ENCODE peak calls at places on chromosomes 4 and X, in five cellular contexts. O is IMR-90, Y is stomach, E is thyroid gland, T is NB4. A is an unnamed sample.

GRCh38 chr4:117983541-117984451 is 50.5 kb upstream of the NDST3 start:
- DNase-seq in E (no peak), O (peak; percentile 0), Y (no peak), T (peak; percentile 89), A (no peak)

GRCh38 chrX:94454606-94455005 is 780.6 kb downstream of the FAM133A start:
- DNase-seq in E (no peak), O (no peak), T (no peak), Y (no peak), A (no peak)

GRCh38 chr4:16722386-16722785 is 176.1 kb downstream of the LDB2 start:
- DNase-seq in E (no peak), Y (no peak), T (no peak), O (no peak), A (no peak)

GRCh38 chrX:24081661-24082154 is 27.0 kb downstream of the EIF2S3 start:
- DNase-seq in E (peak; percentile 46), O (peak; percentile 63), Y (peak; percentile 64), T (peak; percentile 80), A (peak; percentile 2)

GRCh38 chrX:155886409-155886808 is 5.3 kb downstream of the VAMP7 start:
- DNase-seq in Y (no peak), T (peak; percentile 26), E (no peak), O (no peak), A (no peak)

GRCh38 chr4:15031993-15032660 is 29.8 kb downstream of the CPEB2 start:
- DNase-seq in T (no peak), E (no peak), Y (no peak), O (peak; percentile 55), A (no peak)

GRCh38 chr4:8618421-8618820 is 25.9 kb downstream of the CPZ start:
- DNase-seq in E (no peak), O (no peak), T (no peak), Y (no peak), A (no peak)

GRCh38 chr4:7023901-7024300 is 19.3 kb upstream of the TADA2B start:
- DNase-seq in Y (no peak), E (no peak), O (no peak), T (no peak), A (no peak)

GRCh38 chrX:49075347-49075746 is 1.5 kb upstream of the PRAF2 start:
- DNase-seq in T (peak; percentile 12), O (no peak), Y (no peak), E (no peak), A (no peak)

GRCh38 chrX:49073641-49074575 is at the start of gene PRAF2:
- DNase-seq in E (peak; percentile 93), T (peak; percentile 91), O (peak; percentile 89), Y (peak; percentile 93), A (peak; percentile 60)

GRCh38 chrX:49077941-49078340 is 1.7 kb downstream of the WDR45 start:
- DNase-seq in Y (no peak), O (no peak), T (no peak), E (no peak), A (no peak)

GRCh38 chrX:49082472-49082871 is 2.8 kb upstream of the WDR45 start:
- DNase-seq in O (no peak), T (peak; percentile 24), Y (no peak), E (no peak), A (no peak)

DNA sequence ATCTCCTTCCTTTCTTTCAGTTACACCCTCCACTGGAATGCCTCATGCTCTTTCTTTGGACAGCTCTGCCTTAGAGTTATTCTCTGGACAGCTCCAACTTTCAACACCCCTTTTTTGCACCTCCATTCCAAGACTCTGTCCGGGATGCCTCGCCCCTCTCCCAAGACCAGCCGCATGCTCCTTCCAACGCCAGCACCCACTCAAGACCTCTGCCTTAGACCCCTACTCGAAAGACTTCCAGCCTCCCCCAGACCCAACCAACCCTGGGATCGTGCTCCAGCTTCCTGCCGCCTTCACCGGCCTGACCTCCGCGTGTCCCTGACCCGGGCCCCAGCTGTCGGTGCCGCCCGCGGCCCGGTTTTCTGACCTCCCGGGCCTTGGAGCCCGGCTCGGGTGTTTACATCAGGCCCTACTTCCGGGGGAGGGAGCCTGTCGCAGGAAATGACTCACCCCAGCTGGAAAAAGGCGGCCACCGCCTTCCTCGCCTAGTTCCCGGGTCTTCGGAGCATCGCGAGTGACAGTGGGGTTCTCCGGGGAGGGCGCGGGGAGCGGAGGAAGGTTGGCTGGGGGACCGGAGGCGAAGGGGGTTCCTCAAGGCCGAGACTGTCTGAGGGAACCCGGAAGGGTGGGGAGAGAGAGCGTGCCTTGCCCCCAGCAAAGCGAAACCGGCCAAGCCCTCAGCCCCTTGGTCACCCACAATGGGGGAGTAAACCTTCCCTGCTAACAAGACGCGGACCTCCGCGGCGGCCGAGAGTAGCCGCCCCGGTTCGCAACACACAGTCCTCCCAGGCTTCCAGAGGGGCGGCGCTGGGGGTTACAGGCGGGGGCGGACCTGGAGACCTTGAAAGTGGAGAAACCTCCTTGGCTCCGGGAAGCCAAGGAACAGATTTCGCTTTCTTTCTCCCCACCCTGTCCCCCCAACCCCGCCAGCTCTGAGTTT is at the start of gene WDR45:
- DNase-seq in O (peak; percentile 63), Y (peak; percentile 73), E (peak; percentile 75), T (peak; percentile 80), A (peak; percentile 35)
- TF ChIP-seq POLR2A in O (peak; percentile 60), Y (no peak), E (peak; percentile 72), T (no peak), A (peak; percentile 71)

GRCh38 chr4:2468464-2469191 is at the start of gene RNF4:
- DNase-seq in Y (peak; percentile 97), O (peak; percentile 95), E (peak; percentile 98), T (peak; percentile 99), A (peak; percentile 94)
- TF ChIP-seq POLR2A in Y (no peak), O (peak; percentile 86), E (peak; percentile 76), T (peak; percentile 70), A (peak; percentile 52)

GRCh38 chr4:55545133-55545532 is 1.6 kb downstream of the CLOCK start:
- DNase-seq in E (no peak), Y (no peak), O (peak; percentile 28), T (peak; percentile 43), A (no peak)

GRCh38 chr4:55547461-55547770 is 707 bp upstream of the CLOCK start:
- DNase-seq in Y (no peak), T (no peak), O (no peak), E (peak; percentile 23), A (no peak)

GRCh38 chr4:55547918-55548317 is 1.2 kb upstream of the CLOCK start:
- DNase-seq in T (no peak), E (no peak), Y (no peak), O (no peak), A (no peak)

GRCh38 chr4:55545681-55546632 is 752 bp downstream of the CLOCK start:
- DNase-seq in Y (peak; percentile 83), E (peak; percentile 80), O (peak; percentile 62), T (peak; percentile 82), A (peak; percentile 22)

DNA sequence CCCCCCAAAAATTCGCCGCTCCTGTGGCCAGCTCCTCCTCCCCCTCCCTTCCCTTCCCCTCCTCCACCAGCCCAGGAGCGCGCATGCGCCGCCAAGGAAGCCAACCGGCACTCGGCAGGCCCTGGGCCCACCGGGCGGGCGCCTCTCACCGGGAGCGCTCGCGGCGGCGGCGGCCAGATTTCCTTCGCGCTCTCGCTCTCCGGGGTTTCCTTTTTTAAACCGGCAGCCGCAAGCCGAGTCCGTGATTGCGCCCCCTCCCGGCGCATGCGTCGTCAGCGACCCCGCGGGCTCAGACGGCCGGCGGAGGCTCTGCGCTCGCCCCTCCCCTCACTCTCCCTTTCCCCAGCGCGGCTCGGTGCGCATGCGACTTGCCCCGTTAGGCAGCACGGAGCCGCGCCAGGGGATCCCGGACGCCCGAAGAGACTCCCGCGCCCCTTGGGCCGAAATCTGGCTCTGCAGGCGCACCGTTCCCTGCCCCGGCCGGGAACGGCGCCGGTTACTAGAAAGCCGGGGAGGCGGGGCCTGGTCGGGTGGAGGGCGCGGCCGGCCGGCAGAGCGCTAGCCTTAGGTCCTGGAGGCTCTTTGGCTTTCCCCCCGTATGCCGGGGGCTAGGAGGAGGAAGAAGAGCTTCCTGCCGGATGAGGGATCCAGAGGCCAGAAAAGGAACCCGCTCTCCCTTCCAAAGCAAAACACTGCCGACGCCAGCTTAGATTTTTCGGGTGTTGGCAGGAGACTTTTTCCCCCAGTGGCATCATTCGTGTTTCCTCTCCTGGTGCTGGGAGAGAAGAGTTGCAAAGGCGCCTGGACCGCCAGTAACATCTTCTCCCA is at the start of gene CLOCK:
- DNase-seq in Y (peak; percentile 84), T (peak; percentile 90), O (peak; percentile 85), E (peak; percentile 90), A (peak; percentile 33)
- TF ChIP-seq POLR2A in Y (no peak), T (peak; percentile 52), O (peak; percentile 54), E (peak; percentile 72), A (peak; percentile 36)

GRCh38 chr4:140523857-140524742 is at the start of gene ELMOD2:
- DNase-seq in Y (peak; percentile 99), T (peak; percentile 97), E (peak; percentile 99), O (peak; percentile 95), A (peak; percentile 77)
- TF ChIP-seq POLR2A in Y (no peak), T (peak; percentile 67), E (peak; percentile 74), O (peak; percentile 73), A (peak; percentile 82)

GRCh38 chrX:154775611-154776349 is 13.1 kb downstream of the DKC1 start:
- DNase-seq in T (peak; percentile 55), O (peak; percentile 45), E (peak; percentile 89), Y (no peak), A (peak; percentile 23)

GRCh38 chrX:154779261-154779660 is 16.6 kb downstream of the DKC1 start:
- DNase-seq in Y (no peak), O (peak; percentile 82), T (peak; percentile 69), E (no peak), A (no peak)

GRCh38 chrX:154776753-154777152 is 14.1 kb downstream of the DKC1 start:
- DNase-seq in Y (no peak), O (no peak), T (no peak), E (no peak), A (no peak)

GRCh38 chrX:154774622-154775021 is 12.0 kb downstream of the DKC1 start:
- DNase-seq in T (no peak), Y (no peak), E (no peak), O (no peak), A (no peak)
- TF ChIP-seq POLR2A in T (no peak), Y (no peak), E (no peak), O (no peak), A (no peak)

GRCh38 chrX:10156199-10157031 is at the start of gene CLCN4:
- DNase-seq in O (no peak), Y (peak; percentile 70), T (peak; percentile 41), E (peak; percentile 83), A (peak; percentile 45)
- TF ChIP-seq POLR2A in O (no peak), Y (no peak), T (no peak), E (peak; percentile 69), A (peak; percentile 36)

GRCh38 chrX:65502618-65503017 is 32.0 kb downstream of the LAS1L start:
- DNase-seq in O (no peak), E (no peak), T (no peak), Y (no peak), A (no peak)
- TF ChIP-seq POLR2A in O (no peak), E (no peak), T (no peak), Y (no peak), A (no peak)

GRCh38 chrX:107654778-107655761 is 26.8 kb downstream of the PRPS1 start:
- DNase-seq in Y (peak; percentile 61), T (peak; percentile 61), E (peak; percentile 82), O (peak; percentile 92), A (peak; percentile 53)
- TF ChIP-seq POLR2A in Y (no peak), T (no peak), E (peak; percentile 35), O (no peak), A (no peak)